ENCODE peak calls at places on chromosomes 7 and 10, in four cellular contexts. E is stimulated activated CD4-positive, alpha-beta T cell treated with anti-CD3 and anti-CD28 coated beads, Interleukin-1b, Interleukin-23, amount 100 ng/mL, for 4 hours; L is IMR-90; W is head of caudate nucleus. Y is an unnamed sample.

GRCh38 chr7:73830618-73830871 is 251 bp upstream of the CLDN4 start:
- DNase-seq in E (no peak), W (no peak), L (peak), Y (peak)

GRCh38 chr10:71351628-71352319 is 32.7 kb downstream of the SLC29A3 start:
- DNase-seq in W (peak), E (no peak), L (no peak), Y (no peak)

GRCh38 chr10:104077282-104078151 is 8.2 kb downstream of the COL17A1 start:
- DNase-seq in E (no peak), W (peak), L (no peak), Y (no peak)

GRCh38 chr7:149071641-149072437 is 18.7 kb downstream of the ZNF786 start:
- DNase-seq in L (peak), W (no peak), E (peak), Y (peak)

GRCh38 chr7:73810991-73811360 is 19.8 kb upstream of the CLDN4 start:
- DNase-seq in E (no peak), W (no peak), L (no peak), Y (no peak)

GRCh38 chr7:74185636-74186035 is 11.5 kb downstream of the EIF4H start:
- DNase-seq in W (no peak), L (no peak), E (no peak), Y (no peak)

GRCh38 chr10:131817866-131818509 is 82.8 kb upstream of the PPP2R2D start:
- DNase-seq in L (no peak), E (no peak), W (no peak), Y (no peak)

GRCh38 chr10:36172574-36172973 is 530.5 kb upstream of the FZD8 start:
- DNase-seq in E (no peak), W (no peak), L (peak), Y (peak)

GRCh38 chr7:1933066-1933835 is 263.2 kb downstream of the ELFN1 start:
- DNase-seq in L (no peak), E (no peak), W (no peak), Y (no peak)

GRCh38 chr7:88243345-88243909 is 23.6 kb upstream of the SRI start:
- DNase-seq in E (no peak), W (no peak), L (peak), Y (peak)

GRCh38 chr7:139823855-139824670 is 5.0 kb upstream of the TBXAS1 start:
- DNase-seq in E (no peak), L (peak), W (no peak), Y (peak)

GRCh38 chr7:144821069-144821468 is 14.8 kb downstream of the TPK1 start:
- DNase-seq in E (no peak), L (no peak), W (no peak), Y (no peak)

GRCh38 chr10:110566472-110567200 is 859 bp upstream of the SMC3 start:
- DNase-seq in W (no peak), E (no peak), L (no peak), Y (no peak)

GRCh38 chr7:7354674-7355073 is 172.3 kb downstream of the C1GALT1 start:
- DNase-seq in E (no peak), L (no peak), W (no peak), Y (no peak)

GRCh38 chr7:23247602-23248335 is 1.2 kb downstream of the GPNMB start:
- DNase-seq in E (no peak), L (no peak), W (peak), Y (peak)